ENCODE peak calls at places on chromosomes 2 and 18, in nine cellular contexts. W, E, Z, O, N, T, I, J and G are unnamed samples.
A peak's percentile ranks its signal among the peaks of the same experiment; 100 is the strongest.

GRCh38 chr2:50582164-50582563 is 449.8 kb downstream of the NRXN1 start:
- DNase-seq in W (no peak), Z (no peak), O (no peak), J (no peak), I (no peak), E (no peak), N (no peak), T (no peak), G (no peak)

GRCh38 chr2:232576995-232577394 is 26.5 kb downstream of the EIF4E2 start:
- DNase-seq in O (no peak), I (no peak), Z (no peak), E (no peak), J (peak; percentile 20), N (no peak), T (no peak), W (no peak), G (no peak)

GRCh38 chr2:36963734-36964133 is 2.6 kb downstream of the STRN start:
- DNase-seq in O (no peak), T (no peak), J (no peak), Z (no peak), W (no peak), N (no peak), E (no peak), I (no peak), G (no peak)

GRCh38 chr2:185388226-185388625 is 350.4 kb upstream of the FSIP2 start:
- DNase-seq in Z (no peak), W (no peak), T (no peak), O (peak; percentile 21), N (no peak), J (no peak), I (no peak), E (no peak), G (no peak)

GRCh38 chr2:189661148-189661956 is at the start of gene ASNSD1:
- DNase-seq in N (peak; percentile 100), Z (peak; percentile 98), T (peak; percentile 100), J (peak; percentile 100), O (peak; percentile 99), W (peak; percentile 98), E (peak; percentile 99), I (peak; percentile 99), G (peak; percentile 99)

GRCh38 chr2:200422071-200422470 is 87.8 kb downstream of the KCTD18 start:
- DNase-seq in O (no peak), E (no peak), Z (no peak), N (no peak), I (peak; percentile 69), W (no peak), J (no peak), T (no peak), G (no peak)

GRCh38 chr2:151305129-151305691 is 15.7 kb upstream of the NMI start:
- DNase-seq in E (no peak), N (no peak), J (no peak), Z (no peak), T (no peak), W (no peak), I (no peak), O (no peak), G (no peak)

GRCh38 chr2:20576598-20577115 is 74.2 kb downstream of the HS1BP3 start:
- DNase-seq in Z (peak; percentile 62), N (no peak), J (no peak), O (no peak), E (no peak), W (no peak), T (no peak), I (peak; percentile 17), G (no peak)

GRCh38 chr18:32919799-32920198 is 147.0 kb upstream of the KLHL14 start:
- DNase-seq in N (peak; percentile 55), I (peak; percentile 38), T (peak; percentile 83), E (peak; percentile 38), J (no peak), O (peak; percentile 92), Z (peak; percentile 3), W (no peak), G (peak; percentile 76)

GRCh38 chr18:67862069-67862468 is 345.5 kb upstream of the DSEL start:
- DNase-seq in I (no peak), E (no peak), N (no peak), T (no peak), O (no peak), W (no peak), J (no peak), Z (no peak), G (no peak)

GRCh38 chr18:58769321-58769720 is 95.4 kb upstream of the ZNF532 start:
- DNase-seq in Z (no peak), O (no peak), J (no peak), N (no peak), W (no peak), T (no peak), E (no peak), I (no peak), G (no peak)

GRCh38 chr2:172436889-172437288 is 9.5 kb downstream of the ITGA6 start:
- DNase-seq in Z (no peak), T (no peak), I (no peak), O (no peak), N (no peak), W (no peak), J (no peak), E (no peak), G (no peak)

GRCh38 chr2:172438741-172439508 is 11.5 kb downstream of the ITGA6 start:
- DNase-seq in E (peak; percentile 74), T (no peak), J (peak; percentile 55), Z (peak; percentile 80), N (no peak), W (no peak), O (no peak), I (peak; percentile 91), G (peak; percentile 95)

GRCh38 chr2:172439509-172439860 is 12.1 kb downstream of the ITGA6 start:
- DNase-seq in Z (no peak), O (no peak), N (no peak), E (no peak), T (no peak), W (no peak), I (no peak), J (no peak), G (no peak)

GRCh38 chr2:172437419-172438063 is 10.2 kb downstream of the ITGA6 start:
- DNase-seq in T (no peak), O (no peak), N (no peak), J (no peak), W (no peak), Z (no peak), E (no peak), I (no peak), G (no peak)

DNA sequence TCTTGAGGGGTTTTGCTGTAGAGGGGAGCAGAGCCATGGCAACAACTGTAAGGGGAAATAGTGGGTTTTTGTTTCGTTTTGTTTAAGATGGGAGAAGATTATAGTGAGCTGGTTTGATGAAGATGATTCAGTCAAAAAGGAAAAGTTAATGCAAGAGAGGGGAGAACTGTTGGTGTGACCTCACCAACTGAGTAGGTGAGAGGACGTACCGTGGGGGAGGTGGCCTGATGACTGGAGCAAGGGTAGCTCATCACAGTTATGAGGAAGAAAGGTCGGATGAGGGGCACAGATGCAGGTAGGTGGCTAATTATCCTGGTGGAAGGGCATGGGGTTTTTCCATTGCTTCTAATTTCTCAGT is 10.7 kb downstream of the ITGA6 start:
- DNase-seq in O (no peak), W (no peak), E (peak; percentile 18), T (no peak), Z (no peak), J (no peak), N (no peak), I (peak; percentile 39), G (no peak)
- H3K4me1 ChIP-seq in O (peaks cover 99% of the 10 kb centered on the region), W (peaks cover 4% of the 10 kb centered on the region), E (peaks cover 60% of the 10 kb centered on the region), T (peaks cover 75% of the 10 kb centered on the region), Z (peaks cover 85% of the 10 kb centered on the region), J (peaks cover 5% of the 10 kb centered on the region), N (peaks cover 14% of the 10 kb centered on the region), I (peaks cover 80% of the 10 kb centered on the region), G (peaks cover 49% of the 10 kb centered on the region)

DNA sequence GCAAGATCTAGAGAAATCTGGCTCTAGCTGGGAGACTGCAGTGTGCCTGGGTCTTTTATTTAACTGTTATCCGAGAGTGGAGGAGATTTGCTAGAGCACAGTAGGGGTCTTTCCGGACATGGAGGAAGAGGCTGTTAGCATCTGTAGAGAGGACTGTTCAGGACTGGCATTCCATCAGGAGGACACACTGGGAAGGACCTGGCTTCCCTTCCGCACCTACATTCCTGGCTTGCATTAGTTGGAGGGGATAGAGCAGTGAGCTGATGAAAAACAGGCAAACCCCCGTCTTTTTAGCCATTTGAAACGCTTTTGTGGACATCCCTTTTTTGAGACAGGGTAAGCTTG is 874 bp upstream of the PIEZO2 start:
- DNase-seq in N (no peak), I (no peak), J (no peak), W (no peak), E (no peak), O (peak; percentile 85), Z (no peak), T (peak; percentile 39), G (peak; percentile 90)
- H3K4me3 ChIP-seq in N (no peak overlapping the region), I (no peak overlapping the region), J (no peak overlapping the region), W (no peak overlapping the region), E (no peak overlapping the region), O (peak overlapping the region; percentile 65), Z (no peak overlapping the region), T (peak overlapping the region; percentile 57), G (no peak overlapping the region)

GRCh38 chr2:66446924-66447323 is 12.0 kb downstream of the MEIS1 start:
- DNase-seq in Z (no peak), J (peak; percentile 62), O (no peak), T (no peak), W (no peak), N (no peak), E (no peak), I (no peak), G (no peak)

GRCh38 chr2:66447676-66448075 is 12.8 kb downstream of the MEIS1 start:
- DNase-seq in N (no peak), T (no peak), O (no peak), I (no peak), J (peak; percentile 56), E (no peak), Z (no peak), W (no peak), G (no peak)

GRCh38 chr2:66445076-66445724 is 10.3 kb downstream of the MEIS1 start:
- DNase-seq in I (no peak), W (no peak), E (no peak), T (peak; percentile 78), Z (no peak), N (peak; percentile 35), O (peak; percentile 57), J (peak; percentile 68), G (no peak)

GRCh38 chr2:66445781-66446177 is 10.9 kb downstream of the MEIS1 start:
- DNase-seq in Z (no peak), I (no peak), O (peak; percentile 78), J (peak; percentile 53), W (no peak), T (peak; percentile 85), N (peak; percentile 55), E (no peak), G (no peak)

GRCh38 chr2:66446178-66446860 is 11.4 kb downstream of the MEIS1 start:
- DNase-seq in O (peak; percentile 74), I (no peak), Z (no peak), E (no peak), N (peak; percentile 28), W (no peak), T (peak; percentile 76), J (peak; percentile 79), G (no peak)
- TF ChIP-seq CTCF in O (no peak), I (no peak), Z (no peak), E (no peak), N (no peak), W (no peak), T (no peak), J (no peak), G (no peak)

DNA sequence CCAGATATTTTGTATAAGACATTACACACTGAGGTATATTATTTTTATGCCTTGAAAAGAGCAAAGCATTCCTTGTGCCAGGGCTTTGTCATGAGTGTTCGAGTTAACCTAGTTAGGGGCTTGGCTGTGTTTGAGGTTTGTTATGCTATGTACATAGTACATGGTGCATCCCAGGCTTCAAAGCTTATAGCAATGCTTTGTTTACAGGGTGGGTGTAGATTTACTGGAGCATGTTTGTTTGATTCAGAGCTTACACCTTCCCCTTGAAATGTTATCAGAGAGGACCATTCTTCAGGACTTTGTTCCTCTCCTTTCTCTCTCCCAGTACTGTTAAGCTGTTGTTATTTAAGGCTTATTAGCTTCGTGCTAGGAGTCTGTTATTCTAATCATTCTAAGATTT is 738.7 kb upstream of the LRRTM4 start:
- DNase-seq in W (no peak), O (no peak), I (no peak), N (no peak), E (no peak), Z (no peak), T (no peak), J (no peak), G (no peak)
- H3K4me1 ChIP-seq in W (no peaks in the 10 kb centered on the region), O (peaks cover 3% of the 10 kb centered on the region), I (no peaks in the 10 kb centered on the region), N (no peaks in the 10 kb centered on the region), E (no peaks in the 10 kb centered on the region), Z (no peaks in the 10 kb centered on the region), T (peaks cover 8% of the 10 kb centered on the region), J (no peaks in the 10 kb centered on the region), G (peaks cover 15% of the 10 kb centered on the region)